ENCODE peak calls at places on chromosomes 3 and 15, in five cellular contexts. M is GM12878, F is K562, R is HepG2, X is H1. P is an unnamed sample.

GRCh38 chr3:99875573-99875924 is 57.9 kb downstream of the CMSS1 start:
- DNase-seq in R (peak; percentile 39), X (no peak), F (peak; percentile 13), M (no peak), P (no peak)

GRCh38 chr3:189839576-189839975 is 208.4 kb downstream of the TP63 start:
- DNase-seq in F (no peak), X (no peak), M (no peak), R (no peak), P (no peak)

GRCh38 chr15:80530737-80531365 is 126.7 kb downstream of the ARNT2 start:
- DNase-seq in X (no peak), R (no peak), M (no peak), F (no peak), P (no peak)

GRCh38 chr3:113193298-113193697 is 18.1 kb upstream of the BOC start:
- DNase-seq in M (no peak), R (no peak), F (no peak), X (no peak), P (no peak)

GRCh38 chr3:177190701-177191100 is 6.6 kb downstream of the TBL1XR1 start:
- DNase-seq in F (no peak), R (no peak), X (no peak), M (no peak), P (no peak)

GRCh38 chr3:128996741-128997140 is 2.9 kb upstream of the CFAP92 start:
- DNase-seq in M (no peak), X (no peak), R (no peak), F (no peak), P (no peak)

GRCh38 chr15:48896775-48897143 is 18.8 kb downstream of the EID1 start:
- DNase-seq in F (no peak), M (no peak), X (no peak), R (no peak), P (no peak)

GRCh38 chr15:96500491-96500890 is 170.0 kb downstream of the NR2F2 start:
- DNase-seq in M (no peak), X (no peak), F (no peak), R (no peak), P (no peak)

GRCh38 chr3:25547103-25547502 is 117.6 kb downstream of the TOP2B start:
- DNase-seq in F (no peak), M (no peak), R (no peak), X (no peak), P (no peak)

DNA sequence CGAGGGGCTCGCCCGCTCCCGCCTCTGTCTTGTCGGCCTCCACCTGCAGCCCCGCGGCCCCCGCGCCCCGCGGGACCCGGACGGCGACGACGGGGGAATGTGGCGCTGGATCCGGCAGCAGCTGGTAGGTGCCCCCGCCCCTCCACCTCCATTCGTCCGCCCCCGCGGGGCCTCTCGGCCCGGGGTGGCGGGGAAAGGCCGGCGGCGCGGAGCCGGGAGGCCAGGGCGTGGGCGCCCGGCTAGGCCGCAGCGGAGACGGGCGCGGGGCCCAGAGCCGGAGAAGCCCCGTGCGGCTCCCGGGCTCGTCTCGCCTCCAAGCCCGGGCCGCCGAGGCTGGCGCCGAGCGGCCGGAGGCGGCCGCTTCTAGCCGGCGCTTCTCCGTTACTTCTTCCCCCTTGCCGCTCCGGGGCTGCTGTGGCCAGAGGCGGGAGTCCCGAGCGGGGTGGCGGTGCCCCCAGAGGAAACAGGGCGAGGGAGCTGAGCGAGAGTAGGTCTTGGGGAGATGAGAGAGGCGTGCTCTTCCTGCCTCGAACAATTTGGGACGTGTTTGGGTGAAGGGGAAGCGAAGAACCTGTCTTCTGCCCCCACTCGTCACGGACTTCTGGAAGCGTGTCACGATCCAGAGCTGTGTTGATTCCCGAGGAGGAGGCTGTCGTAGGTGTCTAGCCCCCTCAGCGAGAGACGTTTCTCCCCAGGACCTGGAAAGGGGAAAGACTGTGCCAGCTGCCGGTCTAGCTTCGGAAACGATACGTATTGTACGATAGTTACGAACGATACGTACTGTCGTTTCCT is 555 bp downstream of the ATP11B start:
- DNase-seq in M (no peak), R (peak; percentile 3), X (peak; percentile 77), F (peak; percentile 81), P (no peak)
- TF ChIP-seq POLR2A in M (peak; percentile 58), R (no peak), X (no peak), F (peak; percentile 56), P (no peak)

GRCh38 chr3:140238646-140239314 is 303.8 kb downstream of the CLSTN2 start:
- DNase-seq in X (no peak), M (no peak), R (no peak), F (no peak), P (no peak)

GRCh38 chr3:140236836-140237476 is 302.0 kb downstream of the CLSTN2 start:
- DNase-seq in R (no peak), M (no peak), X (no peak), F (no peak), P (no peak)

GRCh38 chr3:140234256-140234655 is 299.3 kb downstream of the CLSTN2 start:
- DNase-seq in R (no peak), M (no peak), X (no peak), F (no peak), P (no peak)

DNA sequence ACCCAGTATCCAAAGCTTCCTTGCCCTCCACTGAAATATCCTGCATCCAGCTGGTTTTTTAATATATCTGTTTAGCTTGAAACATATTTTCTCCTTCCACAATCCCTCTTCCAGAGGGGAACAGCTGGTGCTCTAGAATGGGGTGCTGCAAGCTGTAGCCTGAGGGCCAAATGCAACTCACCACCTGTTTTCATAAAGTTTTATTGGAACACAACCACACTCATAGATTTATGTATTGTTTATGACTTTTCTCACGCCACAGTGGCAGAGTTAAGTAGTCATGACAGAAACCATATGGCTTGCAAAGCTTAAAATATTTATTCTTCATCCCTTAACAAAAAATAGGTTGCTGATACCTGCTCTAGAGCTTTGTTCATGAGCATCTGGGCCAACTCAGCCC is 298.7 kb downstream of the CLSTN2 start:
- DNase-seq in X (no peak), F (no peak), M (no peak), R (no peak), P (no peak)
- TF ChIP-seq JUND in X (no peak), F (no peak), M (no peak), R (no peak), P (no peak)

GRCh38 chr15:65368646-65369045 is 9.2 kb downstream of the IGDCC3 start:
- DNase-seq in F (no peak), R (no peak), M (no peak), X (no peak), P (no peak)
- H3K4me1 ChIP-seq in F (no peaks in the 10 kb centered on the region), R (peaks cover 83% of the 10 kb centered on the region), M (no peaks in the 10 kb centered on the region), X (peaks cover 30% of the 10 kb centered on the region), P (peaks cover 10% of the 10 kb centered on the region)

DNA sequence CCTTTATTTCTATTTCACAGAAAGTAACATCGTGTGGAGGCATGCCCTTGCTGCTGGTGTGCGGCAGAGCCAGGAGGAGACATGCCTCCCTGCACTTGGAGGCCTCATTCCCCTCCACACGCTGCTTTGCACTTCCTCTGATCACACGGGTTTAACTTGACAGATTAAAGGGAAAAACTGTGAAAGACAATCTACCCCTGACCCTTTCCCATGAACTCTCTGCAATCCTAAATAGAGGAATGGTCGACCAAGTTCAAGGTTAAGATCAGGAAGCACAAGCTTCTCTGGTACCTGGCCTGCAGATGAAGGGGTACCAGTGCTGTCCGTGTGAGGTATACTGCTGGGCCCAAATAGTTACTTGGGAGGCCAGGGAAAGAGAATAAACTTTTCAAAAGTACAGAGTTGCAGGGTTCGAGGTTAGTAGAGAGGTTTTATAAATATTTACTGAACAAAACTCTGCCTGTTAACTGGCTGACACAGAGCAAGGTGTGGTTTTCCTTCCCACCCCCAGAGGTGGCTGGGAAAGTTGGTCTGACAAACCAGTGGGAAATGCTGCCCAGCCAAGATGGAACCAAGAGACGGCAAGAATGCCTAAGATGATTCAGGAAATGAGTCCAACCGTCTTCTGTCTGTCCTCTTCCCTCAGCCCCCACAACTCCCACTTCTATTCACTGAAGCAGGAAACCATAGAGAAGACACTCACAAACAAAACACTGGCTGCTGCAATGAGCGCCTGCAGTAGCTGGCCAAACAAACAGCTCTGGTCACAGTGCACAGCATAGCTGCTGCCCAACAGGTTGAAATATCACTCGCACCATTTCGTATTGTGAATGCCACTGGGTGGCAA is 79.6 kb downstream of the IGF2BP2 start:
- DNase-seq in R (peak; percentile 39), X (no peak), F (no peak), M (peak; percentile 17), P (no peak)
- TF ChIP-seq POLR2A in R (no peak), X (no peak), F (no peak), M (no peak), P (no peak)

GRCh38 chr3:40913192-40913591 is 286.1 kb upstream of the CTNNB1 start:
- DNase-seq in X (no peak), F (no peak), M (no peak), R (no peak), P (no peak)
- TF ChIP-seq JUND in X (no peak), F (no peak), M (no peak), R (no peak), P (no peak)